ENCODE peak calls at places on chromosome X, in seven cellular contexts. One of them, this sample, is unnamed.

GRCh38 chrX:20418379-20418778 is 151.7 kb upstream of the RPS6KA3 start:
- DNase-seq in AG09309: no peak
- DNase-seq in neural crest cell: no peak
- DNase-seq in psoas muscle: no peak
- DNase-seq in HFF-Myc: no peak
- DNase-seq in lower lobe of right lung: no peak
- DNase-seq in mucosa of descending colon: no peak
- DNase-seq in this sample: no peak

GRCh38 chrX:70132244-70132643 is 1.0 kb upstream of the IGBP1 start:
- DNase-seq in AG09309: no peak
- DNase-seq in neural crest cell: no peak
- DNase-seq in psoas muscle: no peak
- DNase-seq in HFF-Myc: no peak
- DNase-seq in lower lobe of right lung: no peak
- DNase-seq in mucosa of descending colon: no peak
- DNase-seq in this sample: no peak

GRCh38 chrX:68146054-68146453 is 287.2 kb downstream of the OPHN1 start:
- DNase-seq in AG09309: peak
- DNase-seq in neural crest cell: no peak
- DNase-seq in psoas muscle: no peak
- DNase-seq in HFF-Myc: peak
- DNase-seq in lower lobe of right lung: no peak
- DNase-seq in mucosa of descending colon: no peak
- DNase-seq in this sample: peak

GRCh38 chrX:148872881-148873280 is 372.5 kb downstream of the AFF2 start:
- DNase-seq in AG09309: no peak
- DNase-seq in neural crest cell: no peak
- DNase-seq in psoas muscle: no peak
- DNase-seq in HFF-Myc: no peak
- DNase-seq in lower lobe of right lung: no peak
- DNase-seq in mucosa of descending colon: no peak
- DNase-seq in this sample: no peak

GRCh38 chrX:19827088-19827487 is 60.3 kb downstream of the SH3KBP1 start:
- DNase-seq in AG09309: no peak
- DNase-seq in neural crest cell: no peak
- DNase-seq in psoas muscle: no peak
- DNase-seq in HFF-Myc: no peak
- DNase-seq in lower lobe of right lung: no peak
- DNase-seq in mucosa of descending colon: no peak
- DNase-seq in this sample: no peak

GRCh38 chrX:103356023-103356798 is at the start of gene TCEAL9:
- DNase-seq in AG09309: peak
- DNase-seq in neural crest cell: peak
- DNase-seq in psoas muscle: peak
- DNase-seq in HFF-Myc: no peak
- DNase-seq in lower lobe of right lung: peak
- DNase-seq in mucosa of descending colon: no peak
- DNase-seq in this sample: peak

GRCh38 chrX:19005909-19006308 is 22.0 kb upstream of the PHKA2 start:
- DNase-seq in AG09309: no peak
- DNase-seq in neural crest cell: no peak
- DNase-seq in psoas muscle: no peak
- DNase-seq in HFF-Myc: no peak
- DNase-seq in lower lobe of right lung: no peak
- DNase-seq in mucosa of descending colon: no peak
- DNase-seq in this sample: no peak

GRCh38 chrX:66638591-66639500 is at the start of gene EDA2R:
- DNase-seq in AG09309: peak
- DNase-seq in neural crest cell: peak
- DNase-seq in psoas muscle: no peak
- DNase-seq in HFF-Myc: peak
- DNase-seq in lower lobe of right lung: peak
- DNase-seq in mucosa of descending colon: no peak
- DNase-seq in this sample: peak

GRCh38 chrX:133495464-133496391 is 80.4 kb upstream of the GPC4 start:
- DNase-seq in AG09309: peak
- DNase-seq in neural crest cell: no peak
- DNase-seq in psoas muscle: peak
- DNase-seq in HFF-Myc: no peak
- DNase-seq in lower lobe of right lung: no peak
- DNase-seq in mucosa of descending colon: peak
- DNase-seq in this sample: peak

GRCh38 chrX:70549429-70549828 is 104.8 kb downstream of the DLG3 start:
- DNase-seq in AG09309: no peak
- DNase-seq in neural crest cell: no peak
- DNase-seq in psoas muscle: no peak
- DNase-seq in HFF-Myc: no peak
- DNase-seq in lower lobe of right lung: no peak
- DNase-seq in mucosa of descending colon: no peak
- DNase-seq in this sample: no peak

GRCh38 chrX:119640621-119641020 is 34.4 kb upstream of the NKRF start:
- DNase-seq in AG09309: no peak
- DNase-seq in neural crest cell: no peak
- DNase-seq in psoas muscle: no peak
- DNase-seq in HFF-Myc: no peak
- DNase-seq in lower lobe of right lung: no peak
- DNase-seq in mucosa of descending colon: no peak
- DNase-seq in this sample: no peak

GRCh38 chrX:42752730-42753129 is 25.2 kb downstream of the PPP1R2C start:
- DNase-seq in AG09309: no peak
- DNase-seq in neural crest cell: no peak
- DNase-seq in psoas muscle: no peak
- DNase-seq in HFF-Myc: no peak
- DNase-seq in lower lobe of right lung: no peak
- DNase-seq in mucosa of descending colon: no peak
- DNase-seq in this sample: no peak

GRCh38 chrX:78199851-78200250 is 60.4 kb upstream of the TAF9B start:
- DNase-seq in AG09309: no peak
- DNase-seq in neural crest cell: no peak
- DNase-seq in psoas muscle: no peak
- DNase-seq in HFF-Myc: peak
- DNase-seq in lower lobe of right lung: no peak
- DNase-seq in mucosa of descending colon: no peak
- DNase-seq in this sample: no peak

GRCh38 chrX:110746014-110746413 is 49.6 kb downstream of the CHRDL1 start:
- DNase-seq in AG09309: no peak
- DNase-seq in neural crest cell: no peak
- DNase-seq in psoas muscle: no peak
- DNase-seq in HFF-Myc: no peak
- DNase-seq in lower lobe of right lung: no peak
- DNase-seq in mucosa of descending colon: no peak
- DNase-seq in this sample: no peak

GRCh38 chrX:136773649-136774048 is 7.1 kb downstream of the ARHGEF6 start:
- DNase-seq in AG09309: no peak
- DNase-seq in neural crest cell: no peak
- DNase-seq in psoas muscle: no peak
- DNase-seq in HFF-Myc: no peak
- DNase-seq in lower lobe of right lung: no peak
- DNase-seq in mucosa of descending colon: no peak
- DNase-seq in this sample: no peak

GRCh38 chrX:28225508-28225907 is 244.3 kb upstream of the DCAF8L1 start:
- DNase-seq in AG09309: no peak
- DNase-seq in neural crest cell: no peak
- DNase-seq in psoas muscle: no peak
- DNase-seq in HFF-Myc: no peak
- DNase-seq in lower lobe of right lung: no peak
- DNase-seq in mucosa of descending colon: no peak
- DNase-seq in this sample: no peak

GRCh38 chrX:83521905-83522304 is 13.8 kb downstream of the POU3F4 start:
- DNase-seq in AG09309: no peak
- DNase-seq in neural crest cell: no peak
- DNase-seq in psoas muscle: no peak
- DNase-seq in HFF-Myc: no peak
- DNase-seq in lower lobe of right lung: no peak
- DNase-seq in mucosa of descending colon: no peak
- DNase-seq in this sample: no peak

GRCh38 chrX:41300758-41301437 is 33.1 kb upstream of the DDX3X start:
- DNase-seq in AG09309: no peak
- DNase-seq in neural crest cell: no peak
- DNase-seq in psoas muscle: no peak
- DNase-seq in HFF-Myc: no peak
- DNase-seq in lower lobe of right lung: no peak
- DNase-seq in mucosa of descending colon: no peak
- DNase-seq in this sample: no peak

GRCh38 chrX:31190221-31190975 is 118.6 kb upstream of the FTHL17 start:
- DNase-seq in AG09309: no peak
- DNase-seq in neural crest cell: no peak
- DNase-seq in psoas muscle: no peak
- DNase-seq in HFF-Myc: no peak
- DNase-seq in lower lobe of right lung: no peak
- DNase-seq in mucosa of descending colon: no peak
- DNase-seq in this sample: no peak

GRCh38 chrX:4397471-4397870 is 684.0 kb upstream of the PRKX start:
- DNase-seq in AG09309: no peak
- DNase-seq in neural crest cell: no peak
- DNase-seq in psoas muscle: no peak
- DNase-seq in HFF-Myc: no peak
- DNase-seq in lower lobe of right lung: no peak
- DNase-seq in mucosa of descending colon: no peak
- DNase-seq in this sample: no peak

GRCh38 chrX:129524250-129524850 is 1.1 kb upstream of the SMARCA1 start:
- DNase-seq in AG09309: no peak
- DNase-seq in neural crest cell: no peak
- DNase-seq in psoas muscle: no peak
- DNase-seq in HFF-Myc: no peak
- DNase-seq in lower lobe of right lung: no peak
- DNase-seq in mucosa of descending colon: no peak
- DNase-seq in this sample: no peak

GRCh38 chrX:77910108-77910840 is at the start of gene ATP7A:
- DNase-seq in AG09309: peak
- DNase-seq in neural crest cell: peak
- DNase-seq in psoas muscle: peak
- DNase-seq in HFF-Myc: peak
- DNase-seq in lower lobe of right lung: peak
- DNase-seq in mucosa of descending colon: peak
- DNase-seq in this sample: peak

GRCh38 chrX:125810856-125811255 is 355.2 kb downstream of the DCAF12L2 start:
- DNase-seq in AG09309: no peak
- DNase-seq in neural crest cell: no peak
- DNase-seq in psoas muscle: no peak
- DNase-seq in HFF-Myc: no peak
- DNase-seq in lower lobe of right lung: no peak
- DNase-seq in mucosa of descending colon: no peak
- DNase-seq in this sample: no peak

DNA sequence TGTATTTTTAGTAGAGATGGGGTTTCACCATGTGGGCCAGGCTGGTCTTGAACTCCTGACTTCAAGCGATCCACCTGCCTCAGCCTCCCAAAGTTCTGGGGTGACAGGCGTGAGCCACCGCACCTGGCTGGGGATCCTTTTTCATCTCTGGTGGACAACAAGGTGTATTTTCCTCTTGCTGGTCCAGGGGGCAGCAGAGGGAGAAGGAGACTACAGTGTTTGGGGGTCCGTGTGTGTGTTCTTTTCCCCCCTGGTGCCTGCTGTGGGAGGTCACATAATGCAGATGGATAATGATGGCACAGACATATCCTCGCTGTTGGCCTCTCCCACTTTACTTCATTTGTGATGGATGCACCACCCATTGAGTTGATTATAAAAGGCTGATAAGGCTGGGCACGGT is 39.0 kb upstream of the CD99 start:
- DNase-seq in AG09309: no peak
- DNase-seq in neural crest cell: no peak
- DNase-seq in psoas muscle: no peak
- DNase-seq in HFF-Myc: no peak
- DNase-seq in lower lobe of right lung: no peak
- DNase-seq in mucosa of descending colon: no peak
- DNase-seq in this sample: no peak
- TF ChIP-seq CTCF in AG09309: no peak
- TF ChIP-seq CTCF in neural crest cell: peak
- TF ChIP-seq CTCF in psoas muscle: no peak
- TF ChIP-seq CTCF in HFF-Myc: peak
- TF ChIP-seq CTCF in lower lobe of right lung: no peak
- TF ChIP-seq CTCF in mucosa of descending colon: no peak
- TF ChIP-seq CTCF in this sample: peak

GRCh38 chrX:6574762-6575161 is 39.8 kb upstream of the VCX3A start:
- DNase-seq in AG09309: no peak
- DNase-seq in neural crest cell: no peak
- DNase-seq in psoas muscle: no peak
- DNase-seq in HFF-Myc: no peak
- DNase-seq in lower lobe of right lung: no peak
- DNase-seq in mucosa of descending colon: no peak
- DNase-seq in this sample: no peak
- TF ChIP-seq CTCF in AG09309: no peak
- TF ChIP-seq CTCF in neural crest cell: peak
- TF ChIP-seq CTCF in psoas muscle: no peak
- TF ChIP-seq CTCF in HFF-Myc: no peak
- TF ChIP-seq CTCF in lower lobe of right lung: no peak
- TF ChIP-seq CTCF in mucosa of descending colon: no peak
- TF ChIP-seq CTCF in this sample: no peak

DNA sequence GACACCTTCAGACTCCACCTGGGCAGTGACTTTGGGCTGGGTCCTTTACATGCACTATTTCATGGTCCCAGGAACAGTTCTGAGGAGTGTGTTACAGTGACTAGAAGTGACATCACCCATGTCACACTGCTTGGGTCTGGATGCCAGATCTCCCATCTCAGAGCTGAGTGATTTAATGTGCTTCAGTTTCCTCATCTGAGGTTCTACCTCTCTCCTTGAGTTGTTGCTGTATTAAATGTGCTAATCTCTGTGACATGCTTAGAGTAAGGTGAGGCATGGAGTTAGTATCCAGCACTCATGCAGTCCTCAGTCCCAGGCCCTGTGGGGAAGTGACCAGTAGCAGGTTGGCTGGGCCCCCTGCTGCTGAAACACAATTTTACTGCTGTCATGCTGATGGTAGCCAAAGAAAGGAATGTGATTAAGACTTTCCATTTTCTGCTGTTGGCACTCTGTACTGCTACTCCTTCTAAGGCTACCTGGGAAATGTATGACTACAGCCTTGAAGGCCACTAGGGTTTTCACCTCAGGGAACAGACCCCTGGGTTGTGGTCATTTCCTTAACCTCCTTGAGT is 639.6 kb downstream of the MID1IP1 start:
- DNase-seq in AG09309: no peak
- DNase-seq in neural crest cell: no peak
- DNase-seq in psoas muscle: no peak
- DNase-seq in HFF-Myc: no peak
- DNase-seq in lower lobe of right lung: no peak
- DNase-seq in mucosa of descending colon: no peak
- DNase-seq in this sample: no peak
- TF ChIP-seq CTCF in AG09309: no peak
- TF ChIP-seq CTCF in neural crest cell: no peak
- TF ChIP-seq CTCF in psoas muscle: no peak
- TF ChIP-seq CTCF in HFF-Myc: no peak
- TF ChIP-seq CTCF in lower lobe of right lung: no peak
- TF ChIP-seq CTCF in mucosa of descending colon: no peak
- TF ChIP-seq CTCF in this sample: no peak

DNA sequence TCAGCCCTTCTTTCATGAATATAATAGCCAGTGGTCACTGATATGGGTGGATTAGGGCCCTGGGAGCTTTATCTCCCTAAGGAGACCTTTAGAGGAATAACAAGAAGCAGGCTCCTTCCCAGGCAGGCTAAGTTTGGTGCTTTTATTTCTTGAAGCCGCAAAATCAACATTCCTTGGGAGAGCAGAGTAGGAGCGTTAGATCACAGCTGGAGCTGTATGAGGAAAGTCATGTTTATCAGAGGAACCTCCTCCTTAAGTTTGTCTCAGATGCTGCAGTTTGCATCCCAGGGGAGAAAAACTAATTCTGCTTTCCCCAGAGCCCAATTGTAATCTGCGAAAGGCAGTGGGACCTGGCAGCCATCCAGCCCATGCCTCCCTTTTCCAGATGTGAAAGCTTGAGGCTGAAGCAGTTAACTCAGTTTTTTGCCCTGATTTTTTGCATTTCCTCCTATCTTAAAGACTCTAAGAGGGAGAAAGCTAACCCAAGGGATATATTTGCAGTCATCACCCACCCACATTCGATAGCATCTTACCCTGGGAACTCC is 186.0 kb upstream of the FRMPD4 start:
- DNase-seq in AG09309: no peak
- DNase-seq in neural crest cell: no peak
- DNase-seq in psoas muscle: no peak
- DNase-seq in HFF-Myc: no peak
- DNase-seq in lower lobe of right lung: no peak
- DNase-seq in mucosa of descending colon: no peak
- DNase-seq in this sample: no peak
- TF ChIP-seq CTCF in AG09309: no peak
- TF ChIP-seq CTCF in neural crest cell: no peak
- TF ChIP-seq CTCF in psoas muscle: no peak
- TF ChIP-seq CTCF in HFF-Myc: no peak
- TF ChIP-seq CTCF in lower lobe of right lung: no peak
- TF ChIP-seq CTCF in mucosa of descending colon: no peak
- TF ChIP-seq CTCF in this sample: no peak